ENCODE peak calls at places on chromosome 5, in seven cellular contexts. J is NAMALWA; H is neural progenitor cell; R is HEK293T; A is stimulated activated CD8-positive, alpha-beta memory T cell treated with anti-CD3 and anti-CD28 coated beads, Interleukin-15, amount 100 ng/mL, for 24 hours; E is COR-L47; I is cardiac fibroblast. C is an unnamed sample.

GRCh38 chr5:149323235-149324205 is 21.8 kb upstream of the GRPEL2 start:
- DNase-seq in J (no peak), H (no peak), R (no peak), A (no peak), E (no peak), I (peak), C (no peak)

GRCh38 chr5:33272288-33272687 is 168.5 kb upstream of the TARS1 start:
- DNase-seq in J (no peak), H (no peak), R (no peak), A (no peak), E (no peak), I (peak), C (no peak)

GRCh38 chr5:72597456-72597948 is 90.3 kb upstream of the ZNF366 start:
- DNase-seq in J (no peak), H (no peak), R (no peak), A (no peak), E (no peak), I (peak), C (no peak)

GRCh38 chr5:123223906-123224305 is 134.9 kb downstream of the PRDM6 start:
- DNase-seq in J (no peak), H (no peak), R (no peak), A (no peak), E (no peak), I (peak), C (no peak)

GRCh38 chr5:19143935-19144334 is 844.1 kb downstream of the CDH18 start:
- DNase-seq in J (no peak), H (no peak), R (no peak), A (no peak), E (no peak), I (no peak), C (no peak)

GRCh38 chr5:14429102-14429501 is 152.5 kb upstream of the OTULINL start:
- DNase-seq in J (no peak), H (peak), R (no peak), A (no peak), E (no peak), I (no peak), C (peak)

GRCh38 chr5:159084053-159084452 is 15.7 kb downstream of the EBF1 start:
- DNase-seq in J (no peak), H (no peak), R (no peak), A (no peak), E (no peak), I (no peak), C (no peak)

GRCh38 chr5:135881244-135881643 is 14.4 kb downstream of the IL9 start:
- DNase-seq in J (no peak), H (no peak), R (no peak), A (no peak), E (no peak), I (no peak), C (no peak)

GRCh38 chr5:100517301-100517974 is 17.7 kb upstream of the FAM174A start:
- DNase-seq in J (peak), H (no peak), R (no peak), A (no peak), E (peak), I (no peak), C (peak)

GRCh38 chr5:52665544-52665943 is 122.2 kb upstream of the ITGA1 start:
- DNase-seq in J (no peak), H (no peak), R (no peak), A (no peak), E (peak), I (peak), C (no peak)

GRCh38 chr5:158640581-158640980 is 459.1 kb downstream of the EBF1 start:
- DNase-seq in J (no peak), H (no peak), R (peak), A (no peak), E (no peak), I (peak), C (no peak)

GRCh38 chr5:96300986-96301385 is 132.1 kb downstream of the PCSK1 start:
- DNase-seq in J (no peak), H (no peak), R (no peak), A (no peak), E (no peak), I (no peak), C (no peak)

GRCh38 chr5:41161271-41161670 is 52.1 kb downstream of the C6 start:
- DNase-seq in J (no peak), H (no peak), R (no peak), A (no peak), E (no peak), I (peak), C (no peak)

GRCh38 chr5:147507480-147508126 is 2.3 kb downstream of the DPYSL3 start:
- DNase-seq in J (no peak), H (no peak), R (no peak), A (no peak), E (peak), I (peak), C (peak)

GRCh38 chr5:3380689-3381088 is 214.9 kb upstream of the IRX1 start:
- DNase-seq in J (no peak), H (no peak), R (no peak), A (no peak), E (no peak), I (no peak), C (no peak)

GRCh38 chr5:6404129-6404528 is 25.8 kb upstream of the MED10 start:
- DNase-seq in J (no peak), H (no peak), R (no peak), A (no peak), E (no peak), I (peak), C (no peak)

GRCh38 chr5:179668404-179668803 is 12.4 kb downstream of the CBY3 start:
- DNase-seq in J (peak), H (peak), R (peak), A (no peak), E (no peak), I (peak), C (peak)

GRCh38 chr5:95817430-95817829 is 5.1 kb downstream of the GLRX start:
- DNase-seq in J (no peak), H (peak), R (no peak), A (no peak), E (no peak), I (no peak), C (no peak)

GRCh38 chr5:151684690-151685361 is 1.9 kb downstream of the SPARC start:
- DNase-seq in J (no peak), H (peak), R (no peak), A (no peak), E (no peak), I (peak), C (no peak)

GRCh38 chr5:68290260-68290674 is 74.7 kb downstream of the PIK3R1 start:
- DNase-seq in J (no peak), H (no peak), R (no peak), A (no peak), E (no peak), I (peak), C (peak)

GRCh38 chr5:93677344-93678021 is 63.9 kb downstream of the POU5F2 start:
- DNase-seq in J (no peak), H (peak), R (peak), A (no peak), E (peak), I (peak), C (peak)

GRCh38 chr5:171926311-171926710 is 80.1 kb downstream of the FBXW11 start:
- DNase-seq in J (no peak), H (peak), R (no peak), A (no peak), E (no peak), I (no peak), C (no peak)

GRCh38 chr5:169161022-169161680 is 139.8 kb downstream of the SLIT3 start:
- DNase-seq in J (no peak), H (peak), R (peak), A (no peak), E (no peak), I (peak), C (no peak)

GRCh38 chr5:139642213-139642612 is 5.9 kb upstream of the CXXC5 start:
- DNase-seq in J (no peak), H (no peak), R (no peak), A (no peak), E (no peak), I (no peak), C (no peak)

GRCh38 chr5:100761192-100761591 is 141.9 kb downstream of the ST8SIA4 start:
- DNase-seq in J (no peak), H (no peak), R (no peak), A (no peak), E (no peak), I (peak), C (no peak)

GRCh38 chr5:773517-774264 is 10.8 kb downstream of the ZDHHC11B start:
- DNase-seq in J (no peak), H (no peak), R (no peak), A (no peak), E (no peak), I (no peak), C (no peak)

GRCh38 chr5:28110756-28111155 is 1072.4 kb upstream of the CDH9 start:
- DNase-seq in J (no peak), H (no peak), R (no peak), A (no peak), E (no peak), I (no peak), C (no peak)

GRCh38 chr5:112238473-112238872 is 180.6 kb downstream of the EPB41L4A start:
- DNase-seq in J (peak), H (peak), R (no peak), A (no peak), E (peak), I (no peak), C (no peak)

GRCh38 chr5:35815089-35815936 is 41.4 kb upstream of the IL7R start:
- DNase-seq in J (peak), H (peak), R (peak), A (no peak), E (peak), I (peak), C (no peak)

GRCh38 chr5:1201327-1202025 is at the start of gene SLC6A19:
- DNase-seq in J (no peak), H (no peak), R (no peak), A (no peak), E (peak), I (no peak), C (peak)

GRCh38 chr5:132422720-132423442 is 53.4 kb downstream of the SLC22A5 start:
- DNase-seq in J (peak), H (no peak), R (no peak), A (no peak), E (no peak), I (peak), C (no peak)

GRCh38 chr5:148515460-148515859 is 131.7 kb downstream of the FBXO38 start:
- DNase-seq in J (no peak), H (no peak), R (no peak), A (no peak), E (no peak), I (no peak), C (no peak)

GRCh38 chr5:170632985-170633234 is 129.1 kb downstream of the KCNIP1 start:
- DNase-seq in J (peak), H (peak), R (no peak), A (peak), E (peak), I (no peak), C (peak)

GRCh38 chr5:95959051-95959963 is 2.3 kb downstream of the ELL2 start:
- DNase-seq in J (peak), H (peak), R (no peak), A (no peak), E (no peak), I (no peak), C (no peak)